ENCODE peak calls at places on chromosomes 3 and 15, in six cellular contexts. One of them, this sample, is unnamed.

GRCh38 chr3:178947738-178948137 is 123.9 kb downstream of the ZMAT3 start:
- DNase-seq in thoracic aorta: no peak
- DNase-seq in bronchial epithelial cell: no peak
- DNase-seq in stomach: no peak
- DNase-seq in RWPE1: no peak
- DNase-seq in mammary epithelial cell: no peak
- DNase-seq in this sample: no peak

GRCh38 chr3:128548426-128549282 is 55.7 kb upstream of the GATA2 start:
- DNase-seq in thoracic aorta: no peak
- DNase-seq in bronchial epithelial cell: peak
- DNase-seq in stomach: peak
- DNase-seq in RWPE1: no peak
- DNase-seq in mammary epithelial cell: no peak
- DNase-seq in this sample: no peak

GRCh38 chr3:139117136-139117675 is 72.5 kb upstream of the PRR23C start:
- DNase-seq in thoracic aorta: no peak
- DNase-seq in bronchial epithelial cell: peak
- DNase-seq in stomach: no peak
- DNase-seq in RWPE1: no peak
- DNase-seq in mammary epithelial cell: peak
- DNase-seq in this sample: no peak

GRCh38 chr15:59516655-59517461 is 78.9 kb downstream of the FAM81A start:
- DNase-seq in thoracic aorta: no peak
- DNase-seq in bronchial epithelial cell: no peak
- DNase-seq in stomach: no peak
- DNase-seq in RWPE1: no peak
- DNase-seq in mammary epithelial cell: no peak
- DNase-seq in this sample: no peak

GRCh38 chr3:114506622-114507300 is 212.9 kb downstream of the TIGIT start:
- DNase-seq in thoracic aorta: no peak
- DNase-seq in bronchial epithelial cell: no peak
- DNase-seq in stomach: no peak
- DNase-seq in RWPE1: no peak
- DNase-seq in mammary epithelial cell: no peak
- DNase-seq in this sample: no peak

GRCh38 chr15:20357139-20358065 is 184.2 kb downstream of the GOLGA6L6 start:
- DNase-seq in thoracic aorta: no peak
- DNase-seq in bronchial epithelial cell: no peak
- DNase-seq in stomach: peak
- DNase-seq in RWPE1: no peak
- DNase-seq in mammary epithelial cell: no peak
- DNase-seq in this sample: no peak

GRCh38 chr3:128296469-128297251 is 143.4 kb downstream of the EEFSEC start:
- DNase-seq in thoracic aorta: no peak
- DNase-seq in bronchial epithelial cell: no peak
- DNase-seq in stomach: peak
- DNase-seq in RWPE1: no peak
- DNase-seq in mammary epithelial cell: no peak
- DNase-seq in this sample: no peak

GRCh38 chr3:149536429-149536828 is 61.9 kb downstream of the TM4SF4 start:
- DNase-seq in thoracic aorta: no peak
- DNase-seq in bronchial epithelial cell: no peak
- DNase-seq in stomach: no peak
- DNase-seq in RWPE1: no peak
- DNase-seq in mammary epithelial cell: no peak
- DNase-seq in this sample: no peak

GRCh38 chr3:78268087-78268486 is 1228.2 kb downstream of the ROBO2 start:
- DNase-seq in thoracic aorta: no peak
- DNase-seq in bronchial epithelial cell: no peak
- DNase-seq in stomach: no peak
- DNase-seq in RWPE1: no peak
- DNase-seq in mammary epithelial cell: no peak
- DNase-seq in this sample: no peak

GRCh38 chr3:127135241-127136023 is 57.5 kb upstream of the PRR23E start:
- DNase-seq in thoracic aorta: no peak
- DNase-seq in bronchial epithelial cell: no peak
- DNase-seq in stomach: no peak
- DNase-seq in RWPE1: no peak
- DNase-seq in mammary epithelial cell: no peak
- DNase-seq in this sample: peak

GRCh38 chr3:98807565-98807964 is 44.4 kb downstream of the ST3GAL6 start:
- DNase-seq in thoracic aorta: no peak
- DNase-seq in bronchial epithelial cell: peak
- DNase-seq in stomach: no peak
- DNase-seq in RWPE1: no peak
- DNase-seq in mammary epithelial cell: no peak
- DNase-seq in this sample: no peak

GRCh38 chr3:16079519-16079918 is 95.0 kb upstream of the GALNT15 start:
- DNase-seq in thoracic aorta: no peak
- DNase-seq in bronchial epithelial cell: peak
- DNase-seq in stomach: no peak
- DNase-seq in RWPE1: no peak
- DNase-seq in mammary epithelial cell: no peak
- DNase-seq in this sample: no peak

GRCh38 chr3:79767194-79767952 is 425 bp downstream of the ROBO1 start:
- DNase-seq in thoracic aorta: no peak
- DNase-seq in bronchial epithelial cell: no peak
- DNase-seq in stomach: no peak
- DNase-seq in RWPE1: no peak
- DNase-seq in mammary epithelial cell: no peak
- DNase-seq in this sample: no peak

GRCh38 chr15:57079907-57080750 is 161.7 kb downstream of the TCF12 start:
- DNase-seq in thoracic aorta: no peak
- DNase-seq in bronchial epithelial cell: no peak
- DNase-seq in stomach: no peak
- DNase-seq in RWPE1: no peak
- DNase-seq in mammary epithelial cell: no peak
- DNase-seq in this sample: no peak

GRCh38 chr3:128991355-128991895 is 2.5 kb downstream of the CFAP92 start:
- DNase-seq in thoracic aorta: no peak
- DNase-seq in bronchial epithelial cell: no peak
- DNase-seq in stomach: no peak
- DNase-seq in RWPE1: no peak
- DNase-seq in mammary epithelial cell: no peak
- DNase-seq in this sample: no peak

GRCh38 chr3:8500208-8500961 is 1.2 kb upstream of the LMCD1 start:
- DNase-seq in thoracic aorta: no peak
- DNase-seq in bronchial epithelial cell: no peak
- DNase-seq in stomach: peak
- DNase-seq in RWPE1: no peak
- DNase-seq in mammary epithelial cell: no peak
- DNase-seq in this sample: no peak

GRCh38 chr3:8503461-8503860 is 1.8 kb downstream of the LMCD1 start:
- DNase-seq in thoracic aorta: no peak
- DNase-seq in bronchial epithelial cell: peak
- DNase-seq in stomach: no peak
- DNase-seq in RWPE1: no peak
- DNase-seq in mammary epithelial cell: peak
- DNase-seq in this sample: no peak

GRCh38 chr3:8500966-8501365 is 657 bp upstream of the LMCD1 start:
- DNase-seq in thoracic aorta: no peak
- DNase-seq in bronchial epithelial cell: no peak
- DNase-seq in stomach: no peak
- DNase-seq in RWPE1: no peak
- DNase-seq in mammary epithelial cell: no peak
- DNase-seq in this sample: no peak

GRCh38 chr3:8499181-8499611 is 2.4 kb upstream of the LMCD1 start:
- DNase-seq in thoracic aorta: no peak
- DNase-seq in bronchial epithelial cell: no peak
- DNase-seq in stomach: peak
- DNase-seq in RWPE1: no peak
- DNase-seq in mammary epithelial cell: peak
- DNase-seq in this sample: no peak

DNA sequence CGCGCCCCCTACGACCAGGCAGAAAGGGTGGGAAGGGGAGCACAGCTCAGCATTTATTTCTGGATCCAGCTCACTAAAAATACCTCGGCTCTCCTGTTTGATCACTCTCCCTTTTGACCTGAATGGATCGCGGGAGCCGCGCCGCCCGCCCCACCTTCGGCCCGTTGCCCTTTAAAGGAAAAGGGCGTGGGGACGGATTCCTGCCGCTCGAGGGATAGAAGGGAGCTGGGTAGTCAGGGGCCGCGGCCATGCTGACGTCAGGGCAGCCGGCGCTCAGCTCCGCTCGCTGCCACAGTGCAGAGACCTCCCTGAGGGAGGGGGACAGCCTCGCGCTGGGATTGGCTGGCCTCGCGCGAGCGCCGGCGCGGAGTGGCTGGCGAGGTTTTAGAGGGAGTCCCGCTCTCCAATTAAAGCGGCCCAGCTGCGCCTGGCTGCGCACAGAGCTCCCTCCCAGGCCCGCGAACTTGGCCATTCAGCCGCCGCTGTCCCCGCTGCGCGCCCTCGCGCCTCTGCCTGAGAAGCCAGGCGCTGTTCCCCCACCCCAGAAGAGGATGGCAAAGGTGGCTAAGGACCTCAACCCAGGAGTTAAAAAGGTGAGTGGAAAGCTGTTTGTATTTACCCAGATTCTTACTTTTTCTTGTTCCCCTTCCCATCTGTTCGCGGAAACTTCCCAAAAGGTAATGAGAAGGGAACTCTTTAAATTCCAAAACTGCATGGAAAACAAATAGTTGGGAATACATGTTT is at the start of gene LMCD1:
- DNase-seq in thoracic aorta: peak
- DNase-seq in bronchial epithelial cell: peak
- DNase-seq in stomach: peak
- DNase-seq in RWPE1: peak
- DNase-seq in mammary epithelial cell: peak
- DNase-seq in this sample: peak
- TF ChIP-seq CTCF in thoracic aorta: peak
- TF ChIP-seq CTCF in bronchial epithelial cell: peak
- TF ChIP-seq CTCF in stomach: peak
- TF ChIP-seq CTCF in RWPE1: no peak
- TF ChIP-seq CTCF in mammary epithelial cell: peak
- TF ChIP-seq CTCF in this sample: no peak

GRCh38 chr3:10393514-10393913 is 72.6 kb upstream of the SEC13 start:
- DNase-seq in thoracic aorta: no peak
- DNase-seq in bronchial epithelial cell: no peak
- DNase-seq in stomach: no peak
- DNase-seq in RWPE1: no peak
- DNase-seq in mammary epithelial cell: no peak
- DNase-seq in this sample: no peak

GRCh38 chr3:10391391-10391790 is 70.5 kb upstream of the SEC13 start:
- DNase-seq in thoracic aorta: no peak
- DNase-seq in bronchial epithelial cell: no peak
- DNase-seq in stomach: no peak
- DNase-seq in RWPE1: no peak
- DNase-seq in mammary epithelial cell: no peak
- DNase-seq in this sample: no peak

GRCh38 chr3:10390641-10391373 is 69.9 kb upstream of the SEC13 start:
- DNase-seq in thoracic aorta: no peak
- DNase-seq in bronchial epithelial cell: no peak
- DNase-seq in stomach: no peak
- DNase-seq in RWPE1: no peak
- DNase-seq in mammary epithelial cell: no peak
- DNase-seq in this sample: no peak

GRCh38 chr3:10392906-10393461 is 72.1 kb upstream of the SEC13 start:
- DNase-seq in thoracic aorta: no peak
- DNase-seq in bronchial epithelial cell: no peak
- DNase-seq in stomach: no peak
- DNase-seq in RWPE1: no peak
- DNase-seq in mammary epithelial cell: no peak
- DNase-seq in this sample: no peak

GRCh38 chr3:10392244-10392643 is 71.3 kb upstream of the SEC13 start:
- DNase-seq in thoracic aorta: no peak
- DNase-seq in bronchial epithelial cell: no peak
- DNase-seq in stomach: no peak
- DNase-seq in RWPE1: no peak
- DNase-seq in mammary epithelial cell: no peak
- DNase-seq in this sample: no peak
- TF ChIP-seq CTCF in thoracic aorta: no peak
- TF ChIP-seq CTCF in bronchial epithelial cell: no peak
- TF ChIP-seq CTCF in stomach: no peak
- TF ChIP-seq CTCF in RWPE1: no peak
- TF ChIP-seq CTCF in mammary epithelial cell: peak
- TF ChIP-seq CTCF in this sample: no peak

GRCh38 chr3:46215810-46216414 is 7.8 kb upstream of the CCR1 start:
- DNase-seq in thoracic aorta: no peak
- DNase-seq in bronchial epithelial cell: peak
- DNase-seq in stomach: no peak
- DNase-seq in RWPE1: no peak
- DNase-seq in mammary epithelial cell: no peak
- DNase-seq in this sample: no peak

GRCh38 chr3:46218310-46218709 is 10.2 kb upstream of the CCR1 start:
- DNase-seq in thoracic aorta: no peak
- DNase-seq in bronchial epithelial cell: no peak
- DNase-seq in stomach: no peak
- DNase-seq in RWPE1: no peak
- DNase-seq in mammary epithelial cell: no peak
- DNase-seq in this sample: no peak

GRCh38 chr3:46213201-46213600 is 5.1 kb upstream of the CCR1 start:
- DNase-seq in thoracic aorta: no peak
- DNase-seq in bronchial epithelial cell: no peak
- DNase-seq in stomach: no peak
- DNase-seq in RWPE1: no peak
- DNase-seq in mammary epithelial cell: no peak
- DNase-seq in this sample: no peak

GRCh38 chr3:46212101-46212500 is 4.0 kb upstream of the CCR1 start:
- DNase-seq in thoracic aorta: no peak
- DNase-seq in bronchial epithelial cell: no peak
- DNase-seq in stomach: no peak
- DNase-seq in RWPE1: no peak
- DNase-seq in mammary epithelial cell: no peak
- DNase-seq in this sample: no peak

GRCh38 chr3:46214751-46215352 is 6.7 kb upstream of the CCR1 start:
- DNase-seq in thoracic aorta: no peak
- DNase-seq in bronchial epithelial cell: no peak
- DNase-seq in stomach: peak
- DNase-seq in RWPE1: no peak
- DNase-seq in mammary epithelial cell: no peak
- DNase-seq in this sample: no peak
- TF ChIP-seq CTCF in thoracic aorta: no peak
- TF ChIP-seq CTCF in bronchial epithelial cell: peak
- TF ChIP-seq CTCF in stomach: no peak
- TF ChIP-seq CTCF in RWPE1: no peak
- TF ChIP-seq CTCF in mammary epithelial cell: peak
- TF ChIP-seq CTCF in this sample: no peak

GRCh38 chr15:72735111-72735510 is 48.4 kb downstream of the ADPGK start:
- DNase-seq in thoracic aorta: no peak
- DNase-seq in bronchial epithelial cell: no peak
- DNase-seq in stomach: no peak
- DNase-seq in RWPE1: no peak
- DNase-seq in mammary epithelial cell: no peak
- DNase-seq in this sample: no peak

GRCh38 chr15:72733941-72734738 is 48.1 kb downstream of the BBS4 start:
- DNase-seq in thoracic aorta: no peak
- DNase-seq in bronchial epithelial cell: no peak
- DNase-seq in stomach: no peak
- DNase-seq in RWPE1: no peak
- DNase-seq in mammary epithelial cell: no peak
- DNase-seq in this sample: no peak

GRCh38 chr15:72740202-72740601 is 43.4 kb downstream of the ADPGK start:
- DNase-seq in thoracic aorta: no peak
- DNase-seq in bronchial epithelial cell: no peak
- DNase-seq in stomach: no peak
- DNase-seq in RWPE1: no peak
- DNase-seq in mammary epithelial cell: no peak
- DNase-seq in this sample: no peak

GRCh38 chr15:72732554-72732953 is 46.5 kb downstream of the BBS4 start:
- DNase-seq in thoracic aorta: no peak
- DNase-seq in bronchial epithelial cell: no peak
- DNase-seq in stomach: no peak
- DNase-seq in RWPE1: no peak
- DNase-seq in mammary epithelial cell: no peak
- DNase-seq in this sample: no peak

GRCh38 chr15:72737723-72738122 is 45.8 kb downstream of the ADPGK start:
- DNase-seq in thoracic aorta: no peak
- DNase-seq in bronchial epithelial cell: peak
- DNase-seq in stomach: no peak
- DNase-seq in RWPE1: no peak
- DNase-seq in mammary epithelial cell: peak
- DNase-seq in this sample: no peak
- TF ChIP-seq CTCF in thoracic aorta: no peak
- TF ChIP-seq CTCF in bronchial epithelial cell: no peak
- TF ChIP-seq CTCF in stomach: no peak
- TF ChIP-seq CTCF in RWPE1: no peak
- TF ChIP-seq CTCF in mammary epithelial cell: no peak
- TF ChIP-seq CTCF in this sample: no peak

This sample was measured in omental fat pad.